ENCODE peak calls at places on chromosomes 4 and X, in six cellular contexts. M, V, I, R, P and F are unnamed samples.

GRCh38 chrX:7996414-7996813 is 69.2 kb upstream of the PNPLA4 start:
- DNase-seq in M (no peak), V (no peak), I (no peak), R (no peak), P (no peak), F (no peak)

GRCh38 chr4:104451573-104451972 is 43.1 kb downstream of the CXXC4 start:
- DNase-seq in M (no peak), V (no peak), I (no peak), R (no peak), P (no peak), F (no peak)

GRCh38 chr4:146477054-146477453 is 44.7 kb downstream of the SLC10A7 start:
- DNase-seq in M (no peak), V (no peak), I (no peak), R (no peak), P (no peak), F (no peak)

GRCh38 chrX:109840585-109840984 is 107.5 kb upstream of the ACSL4 start:
- DNase-seq in M (peak), V (no peak), I (no peak), R (no peak), P (no peak), F (no peak)

GRCh38 chr4:38488891-38489861 is 174.8 kb upstream of the KLF3 start:
- DNase-seq in M (no peak), V (no peak), I (no peak), R (no peak), P (no peak), F (no peak)

GRCh38 chrX:33735182-33735581 is 396.9 kb downstream of the FAM47A start:
- DNase-seq in M (no peak), V (no peak), I (no peak), R (no peak), P (no peak), F (no peak)

GRCh38 chr4:18397681-18398080 is 376.1 kb upstream of the LCORL start:
- DNase-seq in M (no peak), V (no peak), I (no peak), R (no peak), P (no peak), F (no peak)

GRCh38 chrX:46617906-46618305 is 44.3 kb downstream of the CHST7 start:
- DNase-seq in M (no peak), V (no peak), I (no peak), R (no peak), P (no peak), F (no peak)

GRCh38 chr4:84151574-84151973 is 347.5 kb downstream of the NKX6-1 start:
- DNase-seq in M (no peak), V (no peak), I (no peak), R (no peak), P (no peak), F (no peak)

GRCh38 chr4:119984998-119985397 is 81.7 kb downstream of the MAD2L1 start:
- DNase-seq in M (no peak), V (no peak), I (no peak), R (no peak), P (no peak), F (no peak)

GRCh38 chrX:71659342-71659741 is 8.0 kb upstream of the LOC101059915 start:
- DNase-seq in M (no peak), V (no peak), I (no peak), R (no peak), P (no peak), F (no peak)